ENCODE peak calls at places on chromosomes 1 and 21, in ten cellular contexts. M is NB4; J is NAMALWA; S is frontal cortex; W is iPS-NIHi11; G is CD4-positive, alpha-beta memory T cell; X is GM12865; H is retinal pigment epithelial cell; K is Caki2; Z is bronchial epithelial cell. O is an unnamed sample.
A peak's percentile ranks its signal among the peaks of the same experiment; 100 is the strongest.

GRCh38 chr1:53176452-53177344 is 19.9 kb upstream of the CPT2 start:
- DNase-seq in M (no peak), Z (peak; percentile 85), K (no peak), W (no peak), X (no peak), G (no peak), J (no peak), H (no peak), S (no peak), O (no peak)

GRCh38 chr1:36789535-36789934 is 244.8 kb downstream of the GRIK3 start:
- DNase-seq in H (no peak), X (no peak), G (no peak), K (no peak), M (no peak), J (no peak), W (no peak), S (no peak), Z (no peak), O (no peak)

GRCh38 chr1:59522925-59523505 is 226.1 kb downstream of the FGGY start:
- DNase-seq in Z (no peak), S (no peak), X (no peak), G (no peak), H (no peak), W (no peak), J (no peak), M (no peak), K (no peak), O (no peak)

GRCh38 chr1:81682490-81682889 is 118.2 kb upstream of the ADGRL2 start:
- DNase-seq in W (peak; percentile 32), G (no peak), H (peak; percentile 58), K (peak; percentile 4), S (no peak), J (no peak), X (no peak), M (no peak), Z (peak; percentile 29), O (no peak)

GRCh38 chr21:42164064-42164789 is 54.7 kb upstream of the ABCG1 start:
- DNase-seq in M (peak; percentile 67), W (peak; percentile 59), H (no peak), G (peak; percentile 51), J (peak; percentile 75), K (peak; percentile 14), X (peak; percentile 73), Z (no peak), S (no peak), O (peak; percentile 84)

GRCh38 chr1:188169971-188170370 is 1341.2 kb downstream of the PLA2G4A start:
- DNase-seq in W (no peak), J (no peak), S (no peak), M (no peak), X (no peak), K (no peak), Z (no peak), G (no peak), H (no peak), O (no peak)

GRCh38 chr1:198681831-198682756 is 43.3 kb downstream of the PTPRC start:
- DNase-seq in K (peak; percentile 21), M (peak; percentile 98), H (peak; percentile 90), S (no peak), J (peak; percentile 98), X (peak; percentile 97), G (peak; percentile 95), W (no peak), Z (peak; percentile 89), O (peak; percentile 73)

GRCh38 chr1:228085287-228085926 is 2.9 kb downstream of the ARF1 start:
- DNase-seq in J (no peak), X (no peak), Z (peak; percentile 67), S (no peak), W (no peak), K (no peak), H (no peak), M (peak; percentile 43), G (no peak), O (peak; percentile 65)

GRCh38 chr1:30759718-30760281 is 2.2 kb upstream of the LAPTM5 start:
- DNase-seq in K (no peak), J (peak; percentile 74), M (no peak), H (no peak), S (no peak), W (no peak), X (peak; percentile 87), G (peak; percentile 68), Z (no peak), O (no peak)

GRCh38 chr1:145999321-146000024 is 3.1 kb upstream of the TXNIP start:
- DNase-seq in H (no peak), K (no peak), J (peak; percentile 39), Z (no peak), G (peak; percentile 65), M (no peak), X (peak; percentile 18), W (no peak), S (no peak), O (no peak)

GRCh38 chr1:205068001-205068400 is 16.3 kb downstream of the TMEM81 start:
- DNase-seq in X (no peak), J (no peak), G (no peak), Z (no peak), W (no peak), M (no peak), H (no peak), S (no peak), K (no peak), O (no peak)